ENCODE peak calls at places on chromosomes 1 and 21, in ten cellular contexts. I is adrenal gland, E is Calu3, A is brain microvascular endothelial cell, L is A673, R is left ventricle myocardium inferior, S is cardiac fibroblast, V is thoracic aorta, J is lung, M is GM06990. H is an unnamed sample.

GRCh38 chr21:45102391-45102932 is 28.1 kb downstream of the ADARB1 start:
- DNase-seq in I (no peak), J (no peak), M (no peak), A (peak; percentile 22), E (peak; percentile 45), V (no peak), L (peak; percentile 91), R (no peak), S (peak; percentile 67), H (no peak)

GRCh38 chr1:22114083-22115012 is 28.5 kb downstream of the WNT4 start:
- DNase-seq in I (peak; percentile 51), M (no peak), E (no peak), L (peak; percentile 35), R (no peak), S (peak; percentile 76), V (no peak), J (no peak), A (peak; percentile 63), H (no peak)

GRCh38 chr1:22754106-22754768 is 43.6 kb downstream of the EPHB2 start:
- DNase-seq in L (no peak), V (no peak), E (no peak), A (no peak), J (no peak), S (peak; percentile 36), M (peak; percentile 67), R (no peak), I (no peak), H (no peak)

GRCh38 chr1:115255154-115255553 is 82.9 kb downstream of the NGF start:
- DNase-seq in A (peak; percentile 47), J (no peak), R (no peak), M (no peak), S (peak; percentile 80), E (no peak), L (no peak), V (no peak), I (no peak), H (no peak)

GRCh38 chr1:111275079-111275478 is 15.6 kb upstream of the CHIA start:
- DNase-seq in A (no peak), J (peak; percentile 60), M (peak; percentile 18), V (no peak), E (no peak), I (no peak), S (peak; percentile 71), R (peak; percentile 71), L (no peak), H (no peak)

GRCh38 chr1:17281775-17282181 is 26.2 kb upstream of the PADI4 start:
- DNase-seq in R (no peak), L (no peak), S (no peak), I (no peak), J (no peak), A (no peak), E (no peak), V (no peak), M (no peak), H (no peak)

GRCh38 chr1:55381983-55382382 is 166.8 kb upstream of the USP24 start:
- DNase-seq in I (no peak), S (no peak), V (no peak), M (no peak), J (no peak), E (no peak), A (no peak), R (no peak), L (no peak), H (no peak)

GRCh38 chr1:85824066-85824835 is 116.0 kb upstream of the ZNHIT6 start:
- DNase-seq in L (no peak), S (no peak), J (no peak), E (peak; percentile 16), V (no peak), I (no peak), R (no peak), M (no peak), A (no peak), H (no peak)

GRCh38 chr1:153490272-153491051 is 30.0 kb upstream of the S100A7 start:
- DNase-seq in R (peak; percentile 67), A (peak; percentile 83), M (no peak), J (peak; percentile 42), S (peak; percentile 97), E (peak; percentile 50), V (peak; percentile 74), L (peak; percentile 85), I (peak; percentile 96), H (no peak)

GRCh38 chr1:33343539-33343938 is 22.6 kb upstream of the A3GALT2 start:
- DNase-seq in E (no peak), S (no peak), A (peak; percentile 47), V (no peak), I (no peak), M (no peak), R (no peak), L (no peak), J (no peak), H (no peak)

GRCh38 chr1:26558649-26559048 is 29.1 kb downstream of the RPS6KA1 start:
- DNase-seq in I (no peak), S (no peak), M (no peak), J (no peak), E (no peak), A (no peak), R (no peak), V (no peak), L (no peak), H (no peak)

GRCh38 chr1:185401019-185401418 is 84.0 kb upstream of the IVNS1ABP start:
- DNase-seq in S (peak; percentile 49), M (no peak), J (no peak), E (no peak), A (peak; percentile 90), L (peak; percentile 14), V (no peak), R (no peak), I (no peak), H (no peak)

GRCh38 chr21:37032877-37033471 is 26.5 kb downstream of the RIPPLY3 start:
- DNase-seq in E (peak; percentile 2), L (peak; percentile 17), I (peak; percentile 66), V (no peak), J (no peak), S (peak; percentile 75), R (no peak), M (no peak), A (peak; percentile 76), H (no peak)

GRCh38 chr1:10217748-10218441 is 7.5 kb downstream of the KIF1B start:
- DNase-seq in L (no peak), R (no peak), J (no peak), V (no peak), E (no peak), M (no peak), I (peak; percentile 53), S (no peak), A (no peak), H (no peak)

DNA sequence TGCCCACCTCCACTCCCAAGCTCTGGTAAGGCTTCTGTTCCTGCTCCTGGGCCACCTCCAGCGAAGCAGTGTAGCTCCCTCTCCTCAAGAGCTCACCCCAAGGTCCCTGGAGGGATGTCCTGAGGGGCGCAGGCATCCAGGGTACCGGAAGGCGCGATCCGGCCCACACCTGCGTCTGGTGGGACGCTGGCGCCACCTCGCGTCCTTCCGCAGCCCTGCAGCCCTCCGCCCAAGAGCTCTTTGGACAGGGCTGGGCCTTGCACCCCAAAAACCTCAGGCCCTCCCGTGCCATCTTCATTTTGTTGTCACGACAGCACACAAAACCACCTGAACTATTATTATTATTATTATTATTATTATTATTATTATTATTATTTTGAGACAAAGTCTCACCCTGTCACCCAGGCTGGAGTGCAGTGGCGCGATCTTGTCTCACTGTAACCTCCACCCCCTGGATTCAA is 49.2 kb upstream of the PAX7 start:
- DNase-seq in R (no peak), I (peak; percentile 61), M (peak; percentile 53), L (peak; percentile 39), A (no peak), J (no peak), S (peak; percentile 15), V (no peak), E (peak; percentile 58), H (no peak)
- TF ChIP-seq CTCF in R (peak; percentile 73), I (peak; percentile 70), M (peak; percentile 95), L (peak; percentile 74), A (peak; percentile 86), J (peak; percentile 28), S (peak; percentile 74), V (peak; percentile 41), E (peak; percentile 80), H (peak; percentile 68)

GRCh38 chr21:18801468-18801867 is 397.9 kb upstream of the TMPRSS15 start:
- DNase-seq in E (no peak), L (no peak), A (peak; percentile 12), R (no peak), S (no peak), M (no peak), I (no peak), V (no peak), J (no peak), H (no peak)
- TF ChIP-seq CTCF in E (no peak), L (no peak), A (peak; percentile 18), R (peak; percentile 49), S (no peak), M (no peak), I (no peak), V (no peak), J (no peak), H (peak; percentile 65)

DNA sequence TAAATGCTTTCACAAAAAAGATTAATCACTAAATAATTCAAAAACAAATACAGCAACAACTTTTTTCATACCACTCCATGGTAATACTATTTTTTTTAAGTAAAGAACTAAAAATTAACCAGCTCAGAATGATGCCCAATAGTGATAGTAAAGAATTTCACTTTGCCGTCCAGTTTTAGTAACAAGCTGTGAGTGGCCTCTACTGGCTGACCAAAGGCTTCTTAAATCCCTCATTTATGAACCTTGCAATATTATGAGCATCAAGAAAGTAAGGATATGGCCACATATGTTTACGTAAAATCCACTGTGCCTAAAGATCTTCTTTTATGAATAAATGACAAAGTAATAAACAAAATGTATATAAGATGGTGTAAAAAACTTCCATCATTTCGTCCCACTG is 108.6 kb downstream of the GPATCH2 start:
- DNase-seq in S (no peak), M (no peak), L (no peak), V (no peak), I (no peak), R (no peak), A (no peak), E (no peak), J (no peak), H (no peak)
- TF ChIP-seq CTCF in S (no peak), M (no peak), L (no peak), V (no peak), I (no peak), R (peak; percentile 43), A (no peak), E (no peak), J (no peak), H (peak; percentile 23)

GRCh38 chr1:162753001-162753658 is 37.4 kb upstream of the HSD17B7 start:
- DNase-seq in A (no peak), V (no peak), S (no peak), J (no peak), E (no peak), M (no peak), L (no peak), I (no peak), R (no peak), H (no peak)
- TF ChIP-seq CTCF in A (no peak), V (no peak), S (no peak), J (no peak), E (no peak), M (no peak), L (no peak), I (no peak), R (peak; percentile 36), H (peak; percentile 12)